ENCODE peak calls at places on chromosomes 12 and 14, in eight cellular contexts. F is Calu3, U is HFFc6, J is gastrocnemius medialis, O is heart right ventricle, Q is uterus, G is kidney epithelial cell, W is astrocyte of the spinal cord. S is an unnamed sample.

GRCh38 chr12:21987786-21988185 is 46.6 kb upstream of the ABCC9 start:
- DNase-seq in F (no peak), J (no peak), G (no peak), O (no peak), Q (no peak), W (no peak), U (no peak), S (no peak)

GRCh38 chr12:10307630-10308029 is at the start of gene KLRD1:
- DNase-seq in F (no peak), W (no peak), G (no peak), Q (no peak), J (no peak), O (no peak), U (no peak), S (no peak)

GRCh38 chr12:52682381-52682660 is 2.1 kb upstream of the KRT1 start:
- DNase-seq in G (no peak), Q (no peak), J (no peak), W (no peak), O (no peak), F (no peak), U (no peak), S (no peak)

GRCh38 chr14:94059998-94060397 is 21.0 kb downstream of the DDX24 start:
- DNase-seq in O (no peak), Q (no peak), W (no peak), F (no peak), U (no peak), G (no peak), J (no peak), S (no peak)

GRCh38 chr14:87108726-87109125 is 884.3 kb downstream of the GALC start:
- DNase-seq in G (peak), J (no peak), O (no peak), Q (no peak), U (no peak), F (no peak), W (peak), S (no peak)

GRCh38 chr14:33668066-33668465 is 282.8 kb downstream of the EGLN3 start:
- DNase-seq in J (no peak), U (peak), G (no peak), W (peak), Q (no peak), O (no peak), F (no peak), S (no peak)

GRCh38 chr12:108616941-108617858 is 16.5 kb downstream of the SELPLG start:
- DNase-seq in U (no peak), J (no peak), Q (no peak), G (no peak), W (no peak), F (no peak), O (no peak), S (no peak)

GRCh38 chr12:45409966-45410365 is 194.1 kb downstream of the ANO6 start:
- DNase-seq in J (peak), W (peak), F (no peak), Q (no peak), O (peak), U (peak), G (no peak), S (no peak)

DNA sequence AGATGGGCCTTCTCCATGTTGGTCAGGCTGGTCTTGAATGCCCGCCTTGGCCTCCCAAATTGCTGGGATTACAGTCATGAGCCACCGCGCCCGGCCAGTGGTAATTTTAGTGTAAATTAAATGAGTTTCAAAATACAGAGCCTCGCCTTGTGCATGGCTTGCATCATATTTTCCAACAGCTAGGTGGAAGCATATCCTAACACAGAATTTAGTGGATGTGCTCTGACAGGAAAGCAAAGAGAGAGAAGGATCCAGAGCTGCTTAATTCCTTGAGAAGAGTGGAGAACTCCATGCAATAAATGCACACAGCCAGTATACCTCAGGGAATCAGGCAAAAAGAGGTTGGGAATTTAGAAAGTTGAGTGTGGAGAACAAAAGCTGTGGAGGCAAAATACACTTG is 2.5 kb downstream of the OR6C2 start:
- DNase-seq in J (no peak), Q (no peak), U (no peak), O (no peak), F (no peak), G (no peak), W (no peak), S (no peak)
- TF ChIP-seq CTCF in J (no peak), Q (no peak), U (no peak), O (no peak), F (no peak), G (no peak), W (no peak), S (no peak)

DNA sequence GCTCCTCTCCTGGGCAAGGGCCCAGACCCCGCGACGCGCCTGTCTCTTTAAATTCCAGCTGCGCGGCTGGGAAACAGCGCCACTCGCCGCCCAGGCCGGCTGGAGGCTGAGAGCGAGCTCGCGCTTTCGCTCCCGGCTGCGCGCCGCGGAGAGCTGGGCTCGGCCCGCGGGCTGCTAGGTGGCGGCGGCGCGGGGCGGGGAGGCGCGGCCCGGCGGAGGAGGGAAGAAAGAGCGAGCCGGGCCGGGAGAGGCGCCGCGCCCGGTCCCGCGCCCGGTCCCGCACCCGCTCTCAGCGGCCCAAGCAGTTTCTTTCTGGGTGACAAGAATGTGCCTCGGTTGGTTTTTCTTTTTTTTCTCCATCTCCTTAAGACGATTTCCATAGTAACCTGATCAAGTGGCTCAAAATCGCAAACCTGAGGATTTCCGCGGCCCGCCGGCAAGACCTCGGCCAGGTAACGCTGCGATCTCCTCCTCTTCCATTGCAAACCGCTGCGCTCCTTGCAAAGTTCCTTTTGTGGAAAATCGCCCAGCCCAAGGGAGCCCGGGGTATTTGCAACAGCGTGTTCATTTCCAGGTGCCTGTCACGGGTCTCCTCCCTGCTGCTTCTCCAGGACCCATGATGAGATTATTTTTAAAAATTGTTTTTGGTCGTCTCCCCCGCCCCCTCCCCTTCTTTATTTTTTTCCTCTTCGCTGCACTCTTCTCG is 259.5 kb upstream of the E2F7 start:
- DNase-seq in Q (peak), G (no peak), U (peak), F (peak), O (peak), W (peak), J (no peak), S (peak)
- TF ChIP-seq CTCF in Q (peak), G (peak), U (peak), F (peak), O (peak), W (peak), J (peak), S (no peak)

GRCh38 chr12:112557954-112558630 is 139.3 kb downstream of the PTPN11 start:
- DNase-seq in Q (no peak), G (no peak), W (no peak), J (no peak), F (no peak), U (no peak), O (no peak), S (no peak)

GRCh38 chr12:112559784-112560183 is 141.0 kb downstream of the PTPN11 start:
- DNase-seq in G (no peak), Q (no peak), O (no peak), J (no peak), F (no peak), W (no peak), U (peak), S (no peak)

GRCh38 chr12:112551681-112552080 is 132.9 kb downstream of the PTPN11 start:
- DNase-seq in J (no peak), G (no peak), O (no peak), F (no peak), U (no peak), W (no peak), Q (no peak), S (no peak)

DNA sequence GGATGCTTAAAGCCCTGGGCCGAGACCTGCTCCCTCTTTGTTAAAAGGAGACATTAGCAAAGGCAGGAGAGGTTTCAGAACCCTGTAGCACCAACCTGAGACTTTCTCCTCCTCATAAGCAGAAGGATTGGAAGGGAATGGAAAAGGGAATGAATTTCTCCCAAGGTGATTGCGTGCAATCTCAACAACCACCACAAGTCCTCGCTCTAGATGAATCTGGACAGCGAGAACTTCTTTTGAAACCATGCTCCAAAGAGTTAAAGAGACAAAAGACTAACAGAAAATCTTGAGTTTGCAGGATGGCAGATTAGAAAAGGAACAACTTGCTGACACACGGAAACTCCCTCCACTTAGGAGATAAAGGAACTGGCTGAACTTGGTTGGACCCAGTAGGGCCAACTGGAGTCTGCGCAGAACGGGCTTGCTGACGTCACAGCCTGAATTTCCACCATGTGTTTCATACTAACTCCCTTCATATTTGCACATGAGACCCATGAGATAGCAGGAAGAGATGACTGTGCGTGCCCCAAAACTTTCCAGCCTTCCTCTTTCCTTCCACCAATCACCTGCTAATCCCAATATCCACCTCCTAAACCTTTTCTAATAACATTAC is 137.0 kb downstream of the PTPN11 start:
- DNase-seq in O (no peak), W (no peak), F (no peak), U (no peak), G (no peak), J (no peak), Q (no peak), S (no peak)
- TF ChIP-seq CTCF in O (no peak), W (no peak), F (no peak), U (peak), G (no peak), J (no peak), Q (no peak), S (peak)

GRCh38 chr12:96652870-96653269 is 163.5 kb downstream of the CFAP54 start:
- DNase-seq in W (no peak), O (no peak), G (no peak), F (no peak), U (no peak), Q (no peak), J (no peak), S (no peak)

DNA sequence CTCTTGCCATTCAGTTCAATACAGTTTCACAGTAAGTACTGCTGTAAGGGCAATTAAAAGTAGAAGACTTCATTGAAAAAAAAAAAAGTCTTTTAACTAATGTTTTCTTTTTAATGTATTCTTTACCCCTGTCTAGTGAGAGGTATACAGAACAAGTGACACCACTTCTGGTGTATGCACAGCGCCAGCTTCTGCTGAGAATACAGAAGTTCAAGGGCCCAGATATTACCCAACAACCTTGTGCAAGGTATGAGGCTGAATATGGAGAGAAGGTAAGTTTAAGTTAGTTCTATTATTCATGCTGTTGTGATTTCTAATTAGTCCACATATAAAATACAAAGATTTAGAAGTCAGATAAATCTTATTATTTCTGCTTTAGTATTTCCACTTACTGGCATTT is 168.7 kb downstream of the CFAP54 start:
- DNase-seq in G (no peak), U (no peak), F (no peak), O (no peak), W (no peak), Q (no peak), J (no peak), S (no peak)
- TF ChIP-seq CTCF in G (no peak), U (no peak), F (no peak), O (no peak), W (no peak), Q (no peak), J (no peak), S (no peak)

GRCh38 chr14:36367985-36368774 is 47.7 kb upstream of the MBIP start:
- DNase-seq in J (no peak), O (no peak), F (no peak), Q (no peak), U (no peak), G (no peak), W (no peak), S (no peak)

GRCh38 chr14:36373982-36374673 is 53.7 kb upstream of the MBIP start:
- DNase-seq in G (peak), W (peak), J (peak), U (peak), O (peak), F (peak), Q (peak), S (peak)
- TF ChIP-seq CTCF in G (peak), W (peak), J (peak), U (peak), O (peak), F (peak), Q (peak), S (peak)

GRCh38 chr12:3279415-3279780 is 202.2 kb downstream of the TSPAN9 start:
- DNase-seq in G (no peak), W (no peak), U (no peak), O (no peak), Q (no peak), J (no peak), F (no peak), S (no peak)

GRCh38 chr12:3279832-3280231 is 202.7 kb downstream of the TSPAN9 start:
- DNase-seq in Q (no peak), W (no peak), G (no peak), F (no peak), O (no peak), J (no peak), U (no peak), S (no peak)

GRCh38 chr12:3277261-3277943 is 200.2 kb downstream of the TSPAN9 start:
- DNase-seq in G (no peak), J (no peak), W (no peak), O (no peak), U (no peak), F (no peak), Q (no peak), S (no peak)

GRCh38 chr12:3280967-3281366 is 203.8 kb downstream of the TSPAN9 start:
- DNase-seq in F (no peak), G (no peak), U (no peak), O (no peak), W (no peak), J (no peak), Q (no peak), S (no peak)

GRCh38 chr12:3278681-3279414 is 201.7 kb downstream of the TSPAN9 start:
- DNase-seq in F (no peak), W (no peak), O (no peak), J (no peak), G (no peak), Q (no peak), U (no peak), S (no peak)
- TF ChIP-seq CTCF in F (no peak), W (no peak), O (no peak), J (no peak), G (no peak), Q (no peak), U (no peak), S (no peak)

DNA sequence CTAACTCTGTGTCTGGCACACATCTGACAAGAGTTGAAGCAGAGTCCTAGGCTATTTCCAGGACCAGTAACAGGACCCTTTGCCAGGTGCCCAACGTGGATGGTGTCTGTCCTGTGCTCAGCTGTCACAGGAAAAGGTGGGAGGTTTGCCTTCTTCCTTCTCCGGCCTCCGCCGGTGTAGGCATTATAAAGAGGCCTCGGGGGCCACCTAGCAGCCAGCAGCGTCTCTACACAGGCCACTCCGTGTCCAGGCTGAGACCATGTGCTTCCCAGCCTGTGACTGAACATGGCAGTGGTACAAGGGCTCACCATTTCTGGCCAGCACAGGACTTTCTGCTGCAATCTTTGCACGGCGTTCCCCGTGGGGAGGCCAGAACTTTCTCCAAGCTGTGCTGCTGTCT is 60.7 kb upstream of the GPATCH2L start:
- DNase-seq in O (peak), Q (peak), G (no peak), F (no peak), U (peak), J (peak), W (no peak), S (peak)
- TF ChIP-seq CTCF in O (peak), Q (no peak), G (peak), F (no peak), U (peak), J (peak), W (peak), S (no peak)

GRCh38 chr12:120669055-120669828 is 17.7 kb upstream of the MLEC start:
- DNase-seq in W (no peak), G (no peak), U (peak), J (no peak), F (peak), Q (no peak), O (no peak), S (no peak)
- TF ChIP-seq CTCF in W (no peak), G (no peak), U (no peak), J (no peak), F (no peak), Q (no peak), O (no peak), S (no peak)

S was measured in endothelial cell.